ENCODE peak calls at places on chromosomes 12 and 14, in five cellular contexts. L, I, C, X and D are unnamed samples.

GRCh38 chr12:77116277-77116676 is 50.9 kb upstream of the E2F7 start:
- DNase-seq in L (no peak), I (no peak), C (no peak), X (no peak), D (no peak)

GRCh38 chr14:36941783-36942521 is 230.5 kb downstream of the SLC25A21 start:
- DNase-seq in L (peak; percentile 68), I (peak; percentile 78), C (peak; percentile 28), X (peak; percentile 54), D (peak; percentile 84)

GRCh38 chr12:65895759-65896656 is 71.7 kb downstream of the HMGA2 start:
- DNase-seq in L (no peak), I (no peak), C (no peak), X (no peak), D (no peak)

GRCh38 chr12:109999983-110000505 is 814 bp downstream of the ANKRD13A start:
- DNase-seq in L (peak; percentile 56), I (peak; percentile 36), C (no peak), X (no peak), D (no peak)

GRCh38 chr12:19191089-19191488 is 61.6 kb downstream of the PLEKHA5 start:
- DNase-seq in L (no peak), I (no peak), C (no peak), X (no peak), D (no peak)

GRCh38 chr14:86955955-86956354 is 1037.0 kb downstream of the GALC start:
- DNase-seq in L (no peak), I (no peak), C (no peak), X (no peak), D (no peak)

GRCh38 chr14:87816421-87816820 is 176.6 kb downstream of the GALC start:
- DNase-seq in L (no peak), I (no peak), C (no peak), X (no peak), D (no peak)

GRCh38 chr14:104106471-104106991 is 21.0 kb downstream of the ASPG start:
- DNase-seq in L (no peak), I (no peak), C (no peak), X (no peak), D (peak; percentile 62)

GRCh38 chr12:110916295-110916875 is 4.0 kb downstream of the MYL2 start:
- DNase-seq in L (no peak), I (no peak), C (no peak), X (no peak), D (no peak)

GRCh38 chr12:22626429-22626828 is 1.5 kb downstream of the ETNK1 start:
- DNase-seq in L (no peak), I (peak; percentile 34), C (peak; percentile 6), X (no peak), D (no peak)